ENCODE peak calls at places on chromosomes 16 and 17, in nine cellular contexts. Z is GM23248; R is CD4-positive, alpha-beta memory T cell; W is cardiac muscle cell; G is breast epithelium; L is adrenal gland; P is mucosa of descending colon; F is MM.1S; O is right atrium auricular region. N is an unnamed sample. For H3K36me3, the result is how much of the 10 kb centered on the place peaks cover.

GRCh38 chr16:30979170-30980067 is 5.6 kb upstream of the HSD3B7 start:
- DNase-seq in G (no peak), O (no peak), P (no peak), F (no peak), L (no peak), R (no peak), W (no peak), Z (no peak), N (no peak)

GRCh38 chr16:77212736-77213541 is 13.7 kb downstream of the SYCE1L start:
- DNase-seq in G (peak), P (peak), L (peak), F (peak), W (peak), R (peak), Z (peak), O (peak), N (peak)

GRCh38 chr16:87094246-87094865 is 222.8 kb downstream of the C16orf95 start:
- DNase-seq in R (no peak), P (no peak), L (no peak), O (no peak), Z (no peak), W (no peak), F (no peak), G (no peak), N (no peak)

GRCh38 chr16:80563807-80564206 is 23.0 kb downstream of the DYNLRB2 start:
- DNase-seq in Z (no peak), R (no peak), F (no peak), O (no peak), W (no peak), G (no peak), L (no peak), P (no peak), N (no peak)

GRCh38 chr17:67132366-67132765 is 88.0 kb downstream of the CACNG1 start:
- DNase-seq in F (no peak), P (no peak), W (no peak), O (no peak), G (no peak), L (no peak), Z (no peak), R (no peak), N (no peak)

GRCh38 chr17:49861150-49861884 is 13.4 kb upstream of the TAC4 start:
- DNase-seq in R (no peak), G (peak), Z (peak), F (peak), O (no peak), W (peak), L (peak), P (no peak), N (peak)

GRCh38 chr16:72951916-72952315 is 96.0 kb downstream of the ZFHX3 start:
- DNase-seq in O (no peak), W (no peak), L (no peak), F (no peak), R (no peak), Z (no peak), G (no peak), P (no peak), N (no peak)

GRCh38 chr16:19860146-19861030 is 24.3 kb downstream of the GPRC5B start:
- DNase-seq in R (no peak), P (no peak), Z (no peak), F (no peak), L (no peak), G (no peak), W (peak), O (no peak), N (peak)

GRCh38 chr17:58344047-58344790 is 7.8 kb downstream of the SUPT4H1 start:
- DNase-seq in O (no peak), P (peak), L (no peak), Z (no peak), W (peak), R (peak), G (no peak), F (peak), N (no peak)

GRCh38 chr17:77425791-77426641 is 285.2 kb downstream of the SEC14L1 start:
- DNase-seq in F (no peak), G (peak), Z (peak), R (peak), L (peak), P (no peak), O (no peak), W (peak), N (peak)

GRCh38 chr16:30000768-30001631 is 5.0 kb downstream of the INO80E start:
- DNase-seq in O (no peak), L (no peak), W (no peak), F (no peak), G (no peak), P (no peak), R (no peak), Z (no peak), N (no peak)

GRCh38 chr16:30458561-30459394 is 13.1 kb upstream of the SEPHS2 start:
- DNase-seq in P (peak), F (no peak), Z (no peak), W (no peak), O (no peak), L (peak), G (no peak), R (peak), N (no peak)

GRCh38 chr16:1019934-1020305 is 38.4 kb downstream of the SOX8 start:
- DNase-seq in R (no peak), W (peak), L (no peak), Z (peak), P (no peak), F (no peak), G (no peak), O (peak), N (no peak)

GRCh38 chr17:36493956-36494355 is 7.5 kb downstream of the ZNHIT3 start:
- DNase-seq in L (no peak), F (no peak), Z (peak), O (no peak), G (no peak), W (no peak), R (no peak), P (no peak), N (no peak)
- H3K36me3 ChIP-seq in L (half or more), F (under half), Z (under half), O (half or more), G (under half), W (under half), R (half or more), P (under half), N (half or more)

DNA sequence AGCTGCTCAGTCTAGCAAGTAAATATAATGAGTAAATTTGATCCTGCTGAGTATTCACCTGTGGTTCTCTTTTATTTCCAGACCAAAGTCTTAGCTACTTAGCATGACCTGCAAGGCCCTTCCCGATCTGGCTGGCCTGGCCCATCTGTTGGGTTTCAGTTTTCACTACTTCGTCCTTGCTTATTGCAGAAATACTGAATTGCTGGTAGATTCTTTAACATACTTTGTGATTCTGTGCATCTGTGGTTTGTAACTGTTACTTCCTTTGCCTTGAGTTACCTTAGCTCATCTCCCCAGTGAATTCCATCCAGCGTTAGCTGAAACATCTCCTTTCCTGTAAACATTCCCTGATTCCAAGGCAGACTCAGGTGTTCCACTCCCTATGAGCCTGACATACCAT is 131.1 kb downstream of the PHKB start:
- DNase-seq in W (no peak), F (no peak), Z (no peak), G (no peak), L (no peak), R (no peak), O (no peak), P (no peak), N (no peak)
- H3K36me3 ChIP-seq in W (under half), F (under half), Z (under half), G (under half), L (under half), R (under half), O (under half), P (under half), N (under half)

GRCh38 chr16:66891360-66891759 is 11.0 kb downstream of the PDP2 start:
- DNase-seq in L (no peak), G (no peak), F (no peak), Z (no peak), R (no peak), W (no peak), O (no peak), P (peak), N (no peak)

GRCh38 chr16:66890796-66891195 is 10.5 kb downstream of the PDP2 start:
- DNase-seq in L (no peak), O (no peak), Z (no peak), R (no peak), W (no peak), P (peak), F (no peak), G (no peak), N (no peak)

GRCh38 chr16:66886914-66887313 is 6.6 kb downstream of the PDP2 start:
- DNase-seq in P (no peak), W (peak), O (no peak), G (no peak), R (no peak), Z (no peak), F (no peak), L (no peak), N (no peak)

GRCh38 chr16:66889622-66890021 is 9.3 kb downstream of the PDP2 start:
- DNase-seq in W (no peak), L (no peak), Z (no peak), F (no peak), R (no peak), P (no peak), O (no peak), G (no peak), N (no peak)

DNA sequence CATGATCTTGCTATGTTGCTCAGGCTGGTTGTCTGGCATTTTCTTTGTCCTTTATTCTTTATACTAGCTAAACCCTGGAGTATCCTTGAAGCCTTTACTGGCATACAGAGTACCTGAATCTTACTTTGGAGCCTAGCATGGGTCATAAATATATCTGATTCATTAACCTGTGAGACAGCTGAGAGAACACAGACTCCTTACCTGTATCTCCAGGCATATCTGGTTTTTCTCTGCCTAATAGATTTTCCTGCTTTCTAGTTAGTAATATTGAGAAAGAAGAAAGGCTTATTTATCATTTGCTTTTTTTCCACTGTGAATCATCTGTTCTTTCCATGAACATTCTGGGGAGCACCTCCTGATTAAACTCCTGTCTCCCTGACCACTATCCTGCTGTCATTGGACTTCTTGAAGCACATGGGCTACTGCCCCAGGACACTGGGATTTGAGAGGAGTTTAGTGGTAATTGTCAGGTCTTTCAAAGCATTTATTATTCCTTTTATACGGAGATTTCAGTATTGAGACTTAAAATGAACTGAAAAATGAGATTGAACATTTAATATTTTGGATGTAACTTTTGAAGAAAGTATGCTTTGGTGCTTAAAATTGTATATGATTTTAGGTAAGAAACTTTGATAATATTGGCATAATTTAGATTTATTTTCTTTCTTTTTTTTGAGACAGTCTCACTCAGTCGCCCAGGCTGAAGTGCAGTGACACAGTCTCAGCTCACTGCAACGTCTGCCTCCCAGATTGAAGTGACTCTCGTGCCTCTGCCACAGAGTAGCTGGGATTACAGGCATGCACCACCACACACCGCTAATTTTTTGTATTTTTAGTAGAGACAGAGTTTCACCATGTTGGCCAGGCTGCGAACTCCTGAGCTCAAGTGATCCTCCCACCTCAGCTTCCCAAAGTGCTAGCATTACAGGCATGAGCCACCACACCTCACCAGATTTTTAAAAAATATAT is 8.6 kb downstream of the PDP2 start:
- DNase-seq in F (no peak), R (no peak), P (no peak), O (no peak), L (no peak), G (no peak), Z (no peak), W (no peak), N (no peak)
- H3K36me3 ChIP-seq in F (under half), R (under half), P (under half), O (under half), L (under half), G (under half), Z (under half), W (under half), N (under half)

DNA sequence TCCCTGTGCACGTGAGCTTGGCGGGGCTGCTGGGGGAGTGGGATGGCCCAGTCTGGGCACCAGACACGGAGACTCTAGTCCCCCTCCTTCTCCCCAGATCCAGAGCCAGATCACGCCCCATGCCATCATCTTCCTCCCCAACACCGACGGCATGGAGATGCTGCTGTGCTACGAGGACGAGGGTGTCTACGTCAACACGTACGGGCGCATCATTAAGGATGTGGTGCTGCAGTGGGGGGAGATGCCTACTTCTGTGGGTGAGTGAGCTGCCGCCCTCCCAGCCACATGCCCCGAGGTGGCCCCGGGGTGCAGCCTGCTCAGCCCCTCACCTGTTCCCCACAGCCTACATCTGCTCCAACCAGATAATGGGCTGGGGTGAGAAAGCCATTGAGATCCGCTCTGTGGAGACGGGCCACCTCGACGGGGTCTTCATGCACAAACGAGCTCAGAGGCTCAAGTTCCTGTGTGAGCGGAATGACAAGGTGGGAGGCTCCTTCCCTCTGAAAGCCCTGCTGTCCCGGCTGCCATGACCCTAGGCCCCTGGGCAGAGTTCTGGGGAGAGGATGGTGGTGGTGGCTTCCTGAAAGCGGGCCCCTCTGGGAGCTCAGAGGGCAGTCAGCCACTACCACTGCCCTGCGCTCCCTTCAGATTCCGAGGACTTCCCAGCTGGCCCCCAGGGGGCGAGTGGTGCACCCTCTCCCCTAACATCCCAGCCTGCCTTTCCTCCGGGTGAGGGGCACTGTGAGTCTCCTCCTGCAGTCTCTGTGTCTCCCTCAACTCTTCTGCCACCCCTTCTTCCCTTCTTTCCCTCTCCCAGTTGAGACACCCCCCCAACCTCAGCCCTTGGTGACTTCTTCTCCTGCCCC is 2.8 kb upstream of the C17orf107 start:
- DNase-seq in L (no peak), O (no peak), Z (no peak), W (no peak), R (no peak), P (peak), F (no peak), G (no peak), N (no peak)
- H3K36me3 ChIP-seq in L (half or more), O (half or more), Z (under half), W (under half), R (under half), P (under half), F (under half), G (under half), N (under half)

GRCh38 chr16:15735610-15736009 is 85.6 kb downstream of the NDE1 start:
- DNase-seq in Z (no peak), L (no peak), W (no peak), G (no peak), F (no peak), R (no peak), P (no peak), O (no peak), N (no peak)
- H3K36me3 ChIP-seq in Z (under half), L (under half), W (under half), G (under half), F (under half), R (under half), P (under half), O (under half), N (under half)